ENCODE peak calls at places on chromosomes 5 and 9, in ten cellular contexts. I, Z, N, C, G, Q, M, E, B and J are unnamed samples.

GRCh38 chr5:151002681-151003502 is 17.5 kb upstream of the GPX3 start:
- DNase-seq in I (no peak), Z (no peak), N (no peak), C (no peak), G (no peak), Q (no peak), M (no peak), E (no peak), B (no peak), J (no peak)

GRCh38 chr5:134249469-134250379 is 23.9 kb upstream of the PPP2CA start:
- DNase-seq in I (no peak), Z (no peak), N (no peak), C (peak; percentile 23), G (no peak), Q (peak; percentile 30), M (peak; percentile 65), E (no peak), B (peak; percentile 32), J (no peak)

GRCh38 chr5:94181940-94182339 is 436.5 kb downstream of the KIAA0825 start:
- DNase-seq in I (no peak), Z (no peak), N (no peak), C (no peak), G (no peak), Q (no peak), M (no peak), E (no peak), B (peak; percentile 3), J (no peak)

GRCh38 chr5:63483338-63483737 is 478.9 kb downstream of the HTR1A start:
- DNase-seq in I (no peak), Z (no peak), N (no peak), C (no peak), G (no peak), Q (no peak), M (no peak), E (no peak), B (no peak), J (no peak)

GRCh38 chr5:150278916-150279315 is 10.7 kb downstream of the CAMK2A start:
- DNase-seq in I (peak; percentile 74), Z (no peak), N (no peak), C (peak; percentile 95), G (no peak), Q (peak; percentile 92), M (no peak), E (peak; percentile 49), B (peak; percentile 88), J (no peak)

GRCh38 chr9:128992995-128993394 is 35.1 kb downstream of the SH3GLB2 start:
- DNase-seq in I (no peak), Z (no peak), N (no peak), C (peak; percentile 20), G (no peak), Q (peak; percentile 11), M (no peak), E (no peak), B (no peak), J (no peak)

GRCh38 chr9:124238546-124239140 is 19.1 kb upstream of the NEK6 start:
- DNase-seq in I (no peak), Z (no peak), N (no peak), C (no peak), G (no peak), Q (no peak), M (no peak), E (no peak), B (no peak), J (no peak)

GRCh38 chr9:94905606-94906005 is 179.1 kb downstream of the AOPEP start:
- DNase-seq in I (no peak), Z (no peak), N (no peak), C (no peak), G (no peak), Q (no peak), M (no peak), E (no peak), B (no peak), J (no peak)

GRCh38 chr9:101727621-101728524 is 10.6 kb downstream of the GRIN3A start:
- DNase-seq in I (no peak), Z (no peak), N (peak; percentile 37), C (peak; percentile 20), G (no peak), Q (peak; percentile 22), M (no peak), E (peak; percentile 34), B (peak; percentile 18), J (no peak)

GRCh38 chr5:139772927-139773690 is 22.5 kb upstream of the PSD2 start:
- DNase-seq in I (no peak), Z (no peak), N (no peak), C (no peak), G (no peak), Q (no peak), M (no peak), E (no peak), B (no peak), J (no peak)

GRCh38 chr9:124078641-124079040 is 67.1 kb downstream of the LHX2 start:
- DNase-seq in I (no peak), Z (no peak), N (no peak), C (peak; percentile 90), G (no peak), Q (peak; percentile 89), M (no peak), E (peak; percentile 51), B (peak; percentile 58), J (no peak)

GRCh38 chr9:129557192-129558036 is 63.5 kb downstream of the C9orf50 start:
- DNase-seq in I (no peak), Z (no peak), N (peak; percentile 27), C (peak; percentile 98), G (no peak), Q (no peak), M (no peak), E (no peak), B (peak; percentile 95), J (no peak)

GRCh38 chr9:33818167-33818831 is 1.3 kb downstream of the UBE2R2 start:
- DNase-seq in I (no peak), Z (peak; percentile 73), N (no peak), C (peak; percentile 52), G (no peak), Q (peak; percentile 37), M (no peak), E (no peak), B (no peak), J (peak; percentile 85)

GRCh38 chr5:1104327-1105006 is 7.4 kb downstream of the SLC12A7 start:
- DNase-seq in I (no peak), Z (no peak), N (no peak), C (no peak), G (no peak), Q (no peak), M (no peak), E (no peak), B (no peak), J (no peak)

GRCh38 chr9:121725008-121725795 is 73.8 kb downstream of the DAB2IP start:
- DNase-seq in I (peak; percentile 98), Z (peak; percentile 97), N (no peak), C (peak; percentile 75), G (no peak), Q (peak; percentile 100), M (peak; percentile 99), E (peak; percentile 87), B (peak; percentile 93), J (peak; percentile 95)

GRCh38 chr5:134511796-134512660 is 13.4 kb upstream of the JADE2 start:
- DNase-seq in I (no peak), Z (peak; percentile 85), N (no peak), C (peak; percentile 61), G (no peak), Q (peak; percentile 87), M (peak; percentile 86), E (peak; percentile 35), B (peak; percentile 83), J (peak; percentile 84)

GRCh38 chr9:127347831-127348699 is 48.9 kb upstream of the SLC2A8 start:
- DNase-seq in I (no peak), Z (no peak), N (peak; percentile 27), C (no peak), G (no peak), Q (peak; percentile 50), M (no peak), E (peak; percentile 59), B (peak; percentile 72), J (no peak)

GRCh38 chr5:159337291-159337974 is 7.1 kb upstream of the IL12B start:
- DNase-seq in I (no peak), Z (no peak), N (no peak), C (peak; percentile 86), G (no peak), Q (peak; percentile 62), M (no peak), E (peak; percentile 73), B (peak; percentile 93), J (no peak)

GRCh38 chr9:6014668-6015270 is 655 bp downstream of the RANBP6 start:
- DNase-seq in I (no peak), Z (no peak), N (no peak), C (peak; percentile 92), G (no peak), Q (peak; percentile 46), M (no peak), E (peak; percentile 34), B (peak; percentile 93), J (no peak)

GRCh38 chr5:177303925-177304391 is 359 bp downstream of the PRELID1 start:
- DNase-seq in I (no peak), Z (no peak), N (no peak), C (peak; percentile 40), G (no peak), Q (no peak), M (no peak), E (no peak), B (no peak), J (no peak)

GRCh38 chr9:83583151-83584014 is 39.6 kb upstream of the IDNK start:
- DNase-seq in I (peak; percentile 6), Z (no peak), N (peak; percentile 25), C (peak; percentile 55), G (no peak), Q (peak; percentile 66), M (peak; percentile 85), E (peak; percentile 70), B (peak; percentile 73), J (no peak)

GRCh38 chr5:132839426-132840301 is 9.2 kb upstream of the SHROOM1 start:
- DNase-seq in I (peak; percentile 41), Z (no peak), N (no peak), C (peak; percentile 79), G (no peak), Q (peak; percentile 54), M (peak; percentile 3), E (peak; percentile 45), B (peak; percentile 93), J (no peak)

GRCh38 chr5:175356428-175356827 is 87.6 kb downstream of the DRD1 start:
- DNase-seq in I (no peak), Z (no peak), N (no peak), C (no peak), G (no peak), Q (no peak), M (no peak), E (no peak), B (no peak), J (no peak)

GRCh38 chr5:15452780-15453179 is 47.2 kb upstream of the FBXL7 start:
- DNase-seq in I (no peak), Z (no peak), N (no peak), C (no peak), G (no peak), Q (peak; percentile 21), M (no peak), E (no peak), B (peak; percentile 14), J (no peak)

GRCh38 chr9:116985636-116986414 is 298.7 kb downstream of the TRIM32 start:
- DNase-seq in I (no peak), Z (no peak), N (peak; percentile 6), C (no peak), G (no peak), Q (no peak), M (no peak), E (no peak), B (no peak), J (no peak)